ENCODE peak calls at places on chromosomes 12 and 14, in five cellular contexts. J is HFF-Myc, K is HFFc6, T is progenitor cell of endocrine pancreas, O is epithelial cell of esophagus. V is an unnamed sample.

GRCh38 chr14:99393059-99393655 is 87.5 kb downstream of the SETD3 start:
- DNase-seq in T (no peak), K (no peak), J (no peak), O (peak; percentile 62), V (no peak)

GRCh38 chr14:39102265-39102968 is 618 bp downstream of the SEC23A start:
- DNase-seq in K (peak; percentile 18), T (no peak), J (no peak), O (peak; percentile 22), V (no peak)

GRCh38 chr14:49934638-49935037 is 41.8 kb downstream of the ARF6 start:
- DNase-seq in T (no peak), K (no peak), J (no peak), O (no peak), V (no peak)

GRCh38 chr12:9329019-9329418 is 120.8 kb upstream of the PZP start:
- DNase-seq in T (no peak), K (no peak), O (no peak), J (no peak), V (no peak)

GRCh38 chr14:29144598-29144997 is 378.0 kb downstream of the FOXG1 start:
- DNase-seq in K (peak; percentile 90), T (no peak), O (peak; percentile 16), J (peak; percentile 95), V (peak; percentile 97)

GRCh38 chr12:89038831-89039509 is 313.3 kb downstream of the DUSP6 start:
- DNase-seq in J (no peak), O (no peak), K (no peak), T (no peak), V (no peak)

GRCh38 chr14:101915871-101916815 is 48.2 kb upstream of the DYNC1H1 start:
- DNase-seq in K (no peak), T (no peak), J (no peak), O (no peak), V (no peak)

GRCh38 chr14:103628221-103628683 is 759 bp upstream of the KLC1 start:
- DNase-seq in O (peak; percentile 92), J (no peak), T (peak; percentile 41), K (peak; percentile 72), V (no peak)

GRCh38 chr12:51395283-51396230 is 4.4 kb upstream of the GALNT6 start:
- DNase-seq in K (no peak), J (no peak), O (no peak), T (no peak), V (no peak)

GRCh38 chr12:76462668-76463224 is 96.8 kb downstream of the OSBPL8 start:
- DNase-seq in T (no peak), J (no peak), O (no peak), K (no peak), V (no peak)

GRCh38 chr12:125089083-125089482 is 23.8 kb downstream of the AACS start:
- DNase-seq in T (no peak), J (no peak), O (no peak), K (no peak), V (no peak)

GRCh38 chr14:67798731-67799130 is 17.7 kb downstream of the ZFYVE26 start:
- DNase-seq in T (no peak), K (no peak), O (no peak), J (no peak), V (no peak)

GRCh38 chr14:28101992-28102391 is 664.6 kb upstream of the FOXG1 start:
- DNase-seq in J (no peak), O (no peak), K (no peak), T (no peak), V (no peak)

GRCh38 chr12:77228376-77228775 is 163.0 kb upstream of the E2F7 start:
- DNase-seq in T (no peak), J (no peak), O (no peak), K (no peak), V (no peak)

GRCh38 chr12:122126342-122126635 is 47.7 kb downstream of the IL31 start:
- DNase-seq in J (no peak), T (no peak), O (no peak), K (no peak), V (no peak)

GRCh38 chr12:122127839-122128238 is 46.2 kb downstream of the IL31 start:
- DNase-seq in O (no peak), J (no peak), K (no peak), T (no peak), V (no peak)

GRCh38 chr12:122125452-122126341 is 47.1 kb downstream of the MLXIP start:
- DNase-seq in T (no peak), K (no peak), J (no peak), O (no peak), V (no peak)

GRCh38 chr12:122128481-122128880 is 45.5 kb downstream of the IL31 start:
- DNase-seq in T (no peak), K (no peak), O (no peak), J (no peak), V (no peak)

GRCh38 chr12:122126713-122127597 is 47.1 kb downstream of the IL31 start:
- DNase-seq in J (no peak), O (peak; percentile 52), T (no peak), K (no peak), V (no peak)
- TF ChIP-seq CTCF in J (no peak), O (peak; percentile 46), T (no peak), K (no peak), V (peak; percentile 26)

GRCh38 chr14:69572634-69573135 is 2.0 kb downstream of the CCDC177 start:
- DNase-seq in O (peak; percentile 8), T (no peak), J (no peak), K (no peak), V (no peak)
- TF ChIP-seq CTCF in O (no peak), T (no peak), J (no peak), K (no peak), V (no peak)

DNA sequence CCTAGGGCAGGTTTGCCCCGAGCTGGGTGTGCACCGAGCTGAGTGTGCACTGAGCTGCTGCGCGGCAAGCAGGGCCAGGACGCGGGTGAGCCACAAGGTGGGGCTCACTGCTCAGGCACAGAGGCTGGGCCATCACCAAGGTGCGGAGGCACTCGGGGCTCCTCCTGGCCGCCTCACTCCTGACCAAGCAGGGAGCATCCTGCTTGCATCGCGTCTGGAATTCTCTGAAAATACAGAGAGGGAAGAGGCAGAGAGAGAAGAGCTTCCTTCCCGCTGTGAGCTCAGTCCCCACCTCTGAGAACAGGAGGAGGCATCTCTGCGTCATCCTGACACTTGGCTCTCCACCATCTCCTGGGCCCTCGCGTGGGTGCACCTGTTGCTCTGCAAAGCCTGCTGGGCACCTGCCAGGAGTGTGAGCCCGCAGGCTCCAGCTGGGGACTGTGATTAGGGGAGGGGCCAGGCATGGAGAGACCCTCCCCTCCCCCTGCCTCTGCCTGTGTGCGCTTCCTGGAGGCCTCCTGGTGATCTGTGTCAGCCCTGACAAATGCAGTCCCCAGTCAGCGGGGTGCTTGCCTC is 116.3 kb downstream of the GLT1D1 start:
- DNase-seq in K (no peak), O (no peak), J (no peak), T (peak; percentile 61), V (no peak)
- TF ChIP-seq CTCF in K (no peak), O (peak; percentile 4), J (no peak), T (peak; percentile 78), V (no peak)

GRCh38 chr14:76811561-76811960 is 1.1 kb downstream of the ANGEL1 start:
- DNase-seq in O (no peak), K (peak; percentile 30), J (no peak), T (no peak), V (no peak)

GRCh38 chr14:76812093-76812421 is 625 bp downstream of the ANGEL1 start:
- DNase-seq in J (no peak), T (no peak), O (peak; percentile 15), K (no peak), V (no peak)

GRCh38 chr14:76812422-76813383 is at the start of gene ANGEL1:
- DNase-seq in K (peak; percentile 92), T (peak; percentile 94), J (peak; percentile 82), O (peak; percentile 97), V (peak; percentile 53)

GRCh38 chr14:76810525-76810924 is 2.2 kb downstream of the ANGEL1 start:
- DNase-seq in T (no peak), O (no peak), J (no peak), K (no peak), V (no peak)

DNA sequence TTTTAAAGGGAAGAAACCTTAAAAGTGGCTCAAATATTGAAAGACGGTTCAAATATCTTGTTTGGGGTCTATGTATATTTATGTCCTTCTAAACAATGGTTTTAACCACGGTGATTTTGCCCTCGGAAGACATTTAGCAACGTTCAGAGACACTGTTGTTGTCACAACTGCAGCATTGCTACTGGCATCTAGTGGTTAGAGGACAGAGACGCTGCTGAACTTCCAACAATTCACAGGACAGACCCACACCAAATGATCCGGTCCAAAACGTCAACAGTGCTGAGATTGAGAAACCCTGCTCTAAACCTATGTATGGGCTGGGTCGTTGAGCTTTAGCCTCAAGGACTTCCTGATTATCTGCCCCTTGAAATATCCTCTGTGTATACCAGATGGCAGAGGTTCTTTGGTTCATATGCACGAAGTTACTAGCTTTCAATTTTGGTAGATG is 1.7 kb downstream of the ANGEL1 start:
- DNase-seq in O (peak; percentile 42), T (no peak), J (no peak), K (peak; percentile 41), V (no peak)
- TF ChIP-seq CTCF in O (peak; percentile 63), T (peak; percentile 36), J (peak; percentile 53), K (peak; percentile 62), V (peak; percentile 61)

GRCh38 chr12:12562585-12563245 is at the start of gene DUSP16:
- DNase-seq in T (peak; percentile 98), O (peak; percentile 96), K (peak; percentile 94), J (peak; percentile 88), V (peak; percentile 69)
- TF ChIP-seq CTCF in T (peak; percentile 33), O (no peak), K (no peak), J (no peak), V (no peak)

GRCh38 chr12:46456356-46457334 is 84.1 kb upstream of the SLC38A2 start:
- DNase-seq in K (no peak), T (no peak), J (no peak), O (no peak), V (no peak)

GRCh38 chr12:46458500-46459106 is 86.0 kb upstream of the SLC38A2 start:
- DNase-seq in J (no peak), O (no peak), K (no peak), T (no peak), V (no peak)

GRCh38 chr12:46459881-46460545 is 87.4 kb upstream of the SLC38A2 start:
- DNase-seq in O (no peak), T (no peak), K (no peak), J (no peak), V (no peak)

GRCh38 chr12:46459111-46459510 is 86.5 kb upstream of the SLC38A2 start:
- DNase-seq in K (peak; percentile 90), T (no peak), O (peak; percentile 47), J (no peak), V (no peak)

DNA sequence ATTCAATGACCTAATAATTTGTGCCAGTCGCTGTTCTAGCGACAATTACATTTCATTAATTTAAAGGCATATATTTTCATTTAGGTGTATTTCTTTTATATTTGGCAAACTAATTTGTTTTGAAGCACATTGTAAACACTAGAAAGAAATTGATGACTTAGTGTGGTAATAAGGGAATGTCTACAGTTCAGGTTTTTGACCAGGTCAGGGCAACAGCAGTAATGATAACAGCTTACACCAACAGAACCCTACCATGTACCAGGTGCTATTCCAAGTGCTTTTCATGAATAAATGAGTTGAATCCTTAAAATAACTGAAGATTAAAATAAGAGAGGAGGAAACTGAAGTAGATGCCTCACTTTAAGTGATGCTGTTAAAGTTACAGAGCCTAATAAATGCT is 85.4 kb upstream of the SLC38A2 start:
- DNase-seq in K (no peak), J (no peak), O (no peak), T (no peak), V (no peak)
- TF ChIP-seq CTCF in K (no peak), J (no peak), O (no peak), T (no peak), V (no peak)